ENCODE peak calls at places on chromosome X, in eight cellular contexts. U is small intestine; V is mucosa of descending colon; O is lower lobe of right lung; G is CD8-positive, alpha-beta memory T cell; H is A549; Q is IMR-90; B is cardiac muscle cell. Y is an unnamed sample. For H3K4me1, the result is how much of the 10 kb centered on the place peaks cover.

GRCh38 chrX:70289793-70290770 is at the start of the genes KIF4A and PDZD11:
- DNase-seq in O (peak), H (peak), B (peak), U (peak), G (peak), V (peak), Q (peak), Y (peak)

GRCh38 chrX:115939070-115939469 is 231.5 kb upstream of the AGTR2 start:
- DNase-seq in B (no peak), O (no peak), V (no peak), H (no peak), G (no peak), Q (no peak), U (no peak), Y (no peak)

GRCh38 chrX:103211012-103211715 is 3.7 kb upstream of the BEX4 start:
- DNase-seq in U (peak), V (peak), G (peak), B (peak), Q (peak), O (no peak), H (peak), Y (peak)

GRCh38 chrX:10677490-10677889 is 57.1 kb upstream of the MID1 start:
- DNase-seq in Q (no peak), G (no peak), O (no peak), V (no peak), U (no peak), B (peak), H (no peak), Y (no peak)

GRCh38 chrX:23554304-23554703 is 113.0 kb upstream of the PRDX4 start:
- DNase-seq in O (no peak), B (peak), U (peak), V (peak), H (peak), Q (peak), G (no peak), Y (peak)

GRCh38 chrX:4043951-4044350 is 330.5 kb upstream of the PRKX start:
- DNase-seq in B (no peak), Q (no peak), V (peak), U (no peak), H (no peak), O (no peak), G (no peak), Y (no peak)

GRCh38 chrX:150225756-150226155 is 137.4 kb upstream of the MAMLD1 start:
- DNase-seq in H (no peak), G (no peak), U (no peak), B (no peak), O (no peak), Q (no peak), V (no peak), Y (no peak)

GRCh38 chrX:31223817-31224216 is 152.0 kb upstream of the FTHL17 start:
- DNase-seq in O (no peak), Q (peak), H (no peak), U (no peak), G (no peak), B (no peak), V (no peak), Y (no peak)

GRCh38 chrX:129759576-129760061 is 20.1 kb upstream of the SASH3 start:
- DNase-seq in B (no peak), V (peak), Q (peak), H (peak), G (peak), U (peak), O (peak), Y (peak)

GRCh38 chrX:54808109-54808604 is 612 bp downstream of the MAGED2 start:
- DNase-seq in B (peak), H (peak), U (peak), Q (no peak), V (peak), G (peak), O (no peak), Y (peak)

GRCh38 chrX:53373307-53373706 is 49.1 kb downstream of the SMC1A start:
- DNase-seq in Q (no peak), O (no peak), V (no peak), B (no peak), G (no peak), U (no peak), H (no peak), Y (no peak)

GRCh38 chrX:94908171-94908570 is 1234.2 kb downstream of the FAM133A start:
- DNase-seq in H (no peak), O (no peak), U (no peak), G (no peak), B (no peak), Q (no peak), V (no peak), Y (no peak)

GRCh38 chrX:107684956-107685385 is 56.7 kb downstream of the PRPS1 start:
- DNase-seq in V (peak), U (peak), G (no peak), B (peak), Q (no peak), H (peak), O (peak), Y (peak)
- H3K4me1 ChIP-seq in V (under half), U (under half), G (under half), B (under half), Q (under half), H (under half), O (half or more), Y (under half)

GRCh38 chrX:138157850-138158249 is 553.7 kb downstream of the FGF13 start:
- DNase-seq in Q (no peak), G (no peak), O (no peak), B (no peak), H (no peak), V (no peak), U (no peak), Y (no peak)
- H3K4me1 ChIP-seq in Q (under half), G (under half), O (under half), B (under half), H (under half), V (under half), U (under half), Y (under half)

GRCh38 chrX:137569470-137569891 is 3.6 kb downstream of the ZIC3 start:
- DNase-seq in V (no peak), G (no peak), Q (no peak), O (no peak), U (no peak), H (no peak), B (no peak), Y (no peak)

GRCh38 chrX:137574784-137575298 is 8.9 kb downstream of the ZIC3 start:
- DNase-seq in U (no peak), G (no peak), V (no peak), O (no peak), B (no peak), Q (no peak), H (no peak), Y (no peak)

GRCh38 chrX:137575596-137576255 is 9.8 kb downstream of the ZIC3 start:
- DNase-seq in Q (no peak), O (no peak), U (no peak), G (no peak), H (no peak), V (no peak), B (no peak), Y (no peak)

GRCh38 chrX:137573356-137574101 is 7.6 kb downstream of the ZIC3 start:
- DNase-seq in V (no peak), B (no peak), U (no peak), O (no peak), G (no peak), Q (no peak), H (no peak), Y (no peak)

GRCh38 chrX:137574102-137574783 is 8.3 kb downstream of the ZIC3 start:
- DNase-seq in B (no peak), H (no peak), V (no peak), O (no peak), U (no peak), G (no peak), Q (no peak), Y (no peak)
- H3K4me1 ChIP-seq in B (under half), H (under half), V (under half), O (under half), U (under half), G (under half), Q (under half), Y (under half)

GRCh38 chrX:45781901-45782553 is 581.4 kb upstream of the DIPK2B start:
- DNase-seq in O (no peak), H (peak), V (no peak), B (no peak), Q (peak), U (no peak), G (no peak), Y (no peak)
- H3K4me1 ChIP-seq in O (under half), H (half or more), V (under half), B (under half), Q (under half), U (under half), G (under half), Y (under half)

GRCh38 chrX:135530097-135530496 is 9.6 kb downstream of the INTS6L start:
- DNase-seq in Q (no peak), U (no peak), G (no peak), O (no peak), V (no peak), H (no peak), B (no peak), Y (no peak)

GRCh38 chrX:135522878-135523693 is 2.6 kb downstream of the INTS6L start:
- DNase-seq in U (no peak), H (no peak), V (no peak), O (no peak), G (no peak), B (no peak), Q (no peak), Y (no peak)

GRCh38 chrX:135531813-135532212 is 11.4 kb downstream of the INTS6L start:
- DNase-seq in V (no peak), O (no peak), U (no peak), H (no peak), Q (no peak), G (no peak), B (no peak), Y (no peak)

GRCh38 chrX:135528756-135529155 is 8.3 kb downstream of the INTS6L start:
- DNase-seq in H (no peak), B (no peak), O (no peak), V (no peak), G (no peak), U (no peak), Q (no peak), Y (no peak)

DNA sequence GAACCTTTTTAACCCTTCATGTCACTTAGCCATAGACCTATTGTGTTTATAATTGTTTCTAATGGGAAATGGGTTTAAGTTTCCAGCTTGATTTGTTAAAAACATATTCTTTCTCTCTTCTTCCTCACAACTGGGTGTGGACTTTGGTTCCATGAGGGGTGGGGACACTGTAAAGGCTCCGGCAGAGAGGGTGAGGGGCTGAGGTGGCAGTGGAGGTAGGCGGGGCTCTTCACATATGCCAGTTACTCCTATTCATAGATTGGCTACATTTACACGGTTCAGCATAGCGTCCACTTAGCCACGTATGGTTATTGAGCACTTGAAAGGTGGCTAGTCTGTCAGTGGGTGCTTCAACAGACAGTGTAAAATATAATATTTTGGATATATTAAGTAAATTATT is 7.8 kb downstream of the INTS6L start:
- DNase-seq in O (no peak), Q (no peak), B (no peak), G (no peak), U (no peak), V (peak), H (no peak), Y (no peak)
- H3K4me1 ChIP-seq in O (under half), Q (under half), B (under half), G (under half), U (under half), V (under half), H (under half), Y (under half)

GRCh38 chrX:107768051-107768450 is 7.5 kb downstream of the TSC22D3 start:
- DNase-seq in H (no peak), Q (no peak), U (no peak), V (no peak), B (no peak), G (no peak), O (no peak), Y (no peak)

GRCh38 chrX:107769581-107770317 is 5.8 kb downstream of the TSC22D3 start:
- DNase-seq in O (no peak), U (no peak), G (no peak), Q (no peak), V (no peak), B (no peak), H (no peak), Y (no peak)

GRCh38 chrX:107763647-107764046 is 11.9 kb downstream of the TSC22D3 start:
- DNase-seq in B (no peak), G (no peak), V (no peak), U (no peak), O (no peak), Q (no peak), H (no peak), Y (no peak)

GRCh38 chrX:107764845-107765608 is 10.6 kb downstream of the TSC22D3 start:
- DNase-seq in Q (no peak), O (no peak), B (no peak), U (no peak), G (no peak), V (no peak), H (no peak), Y (no peak)

GRCh38 chrX:107766470-107767140 is 9.0 kb downstream of the TSC22D3 start:
- DNase-seq in V (peak), O (no peak), B (no peak), G (no peak), Q (peak), U (no peak), H (no peak), Y (no peak)
- H3K4me1 ChIP-seq in V (under half), O (under half), B (under half), G (under half), Q (under half), U (under half), H (under half), Y (under half)

GRCh38 chrX:2689773-2690666 is 1.1 kb upstream of the CD99 start:
- DNase-seq in O (no peak), Q (no peak), B (no peak), G (no peak), H (no peak), V (peak), U (peak), Y (no peak)

GRCh38 chrX:2693123-2693438 is 2.0 kb downstream of the CD99 start:
- DNase-seq in G (no peak), Q (no peak), B (no peak), O (no peak), V (no peak), H (no peak), U (no peak), Y (no peak)

GRCh38 chrX:2692221-2693122 is 1.4 kb downstream of the CD99 start:
- DNase-seq in B (peak), V (peak), U (peak), Q (peak), O (peak), H (peak), G (no peak), Y (no peak)

GRCh38 chrX:2690856-2691542 is at the start of gene CD99:
- DNase-seq in B (peak), G (peak), Q (peak), H (peak), U (peak), V (peak), O (peak), Y (peak)

GRCh38 chrX:2691543-2692220 is 587 bp downstream of the CD99 start:
- DNase-seq in Q (peak), U (no peak), B (peak), G (no peak), H (peak), V (peak), O (peak), Y (no peak)
- H3K4me1 ChIP-seq in Q (under half), U (under half), B (under half), G (under half), H (under half), V (under half), O (under half), Y (under half)

DNA sequence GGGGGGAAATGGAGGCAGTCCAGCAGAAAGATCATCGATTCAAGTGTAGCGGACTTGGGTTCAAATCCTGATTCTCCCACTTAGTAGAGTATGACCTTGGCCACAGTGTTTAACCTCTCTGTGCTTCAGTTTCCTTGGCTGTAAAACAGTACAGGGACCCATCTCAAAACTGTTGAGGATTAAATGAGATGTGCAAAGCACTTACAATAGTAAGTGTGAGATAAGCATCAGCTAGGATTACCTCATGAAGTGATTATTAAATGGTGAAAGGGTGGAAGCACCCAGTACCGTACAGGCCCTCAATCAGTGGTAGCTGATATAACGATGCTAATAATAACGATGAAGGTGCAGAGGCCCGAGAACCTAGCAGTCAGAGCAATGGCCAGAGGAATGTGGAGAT is 45.1 kb downstream of the PRPS1 start:
- DNase-seq in O (no peak), U (no peak), Q (no peak), B (no peak), V (no peak), G (no peak), H (no peak), Y (no peak)
- H3K4me1 ChIP-seq in O (under half), U (under half), Q (under half), B (under half), V (under half), G (under half), H (under half), Y (under half)

DNA sequence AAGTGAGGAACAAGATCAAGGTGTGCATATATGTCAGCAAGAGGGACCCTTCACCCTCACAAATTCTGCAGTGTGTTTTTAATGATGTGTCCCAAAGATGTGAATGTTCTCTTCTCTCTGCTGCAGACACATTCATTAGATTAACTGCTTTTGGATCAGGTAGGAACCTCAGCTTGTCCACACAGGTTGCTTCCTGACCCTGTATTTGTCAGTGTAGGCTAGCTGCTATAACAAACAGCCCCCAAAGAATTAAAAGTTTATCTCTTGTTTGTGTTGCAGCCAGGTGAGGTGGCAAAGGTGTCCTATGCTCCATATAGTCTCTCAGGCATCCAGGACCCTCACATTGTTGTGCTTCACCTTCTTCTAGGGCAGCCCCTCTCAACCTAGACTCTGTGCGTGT is 17.8 kb downstream of the XG start:
- DNase-seq in G (no peak), H (no peak), O (no peak), V (no peak), B (no peak), Q (no peak), U (no peak), Y (no peak)
- H3K4me1 ChIP-seq in G (under half), H (under half), O (under half), V (under half), B (under half), Q (under half), U (under half), Y (under half)

Y was measured in prostate gland.